ENCODE peak calls at places on chromosome 16, in nine cellular contexts. B is HCT116, A is stomach, T is prostate gland, O is cardiac muscle cell, J is dorsolateral prefrontal cortex, S is colonic mucosa, G is uterus, Z is fibroblast of pulmonary artery. V is an unnamed sample.

GRCh38 chr16:12141556-12141955 is 165.0 kb downstream of the SNX29 start:
- DNase-seq in B (no peak), S (no peak), T (no peak), O (no peak), G (no peak), J (no peak), Z (no peak), A (no peak), V (no peak)

GRCh38 chr16:67542464-67542863 is 13.8 kb downstream of the RIPOR1 start:
- DNase-seq in A (peak), G (no peak), S (peak), B (peak), Z (peak), T (no peak), O (peak), J (no peak), V (no peak)

GRCh38 chr16:1812732-1813163 is 13.9 kb downstream of the HAGH start:
- DNase-seq in B (peak), Z (peak), A (peak), T (peak), O (peak), J (peak), G (peak), S (peak), V (no peak)

GRCh38 chr16:28309811-28310311 is 17.5 kb downstream of the SBK1 start:
- DNase-seq in J (no peak), A (no peak), B (no peak), Z (no peak), G (no peak), T (no peak), O (no peak), S (no peak), V (no peak)

GRCh38 chr16:88691924-88692560 is 5.7 kb upstream of the SNAI3 start:
- DNase-seq in J (peak), G (no peak), T (no peak), A (no peak), B (no peak), S (no peak), O (no peak), Z (no peak), V (no peak)

GRCh38 chr16:23941963-23942564 is 106.3 kb downstream of the PRKCB start:
- DNase-seq in Z (no peak), O (no peak), G (no peak), J (no peak), T (no peak), A (no peak), B (no peak), S (no peak), V (no peak)

GRCh38 chr16:89506791-89507191 is 1.4 kb upstream of the SPG7 start:
- DNase-seq in T (no peak), G (no peak), B (no peak), O (peak), S (no peak), A (no peak), J (no peak), Z (no peak), V (no peak)

GRCh38 chr16:15653227-15653626 is 3.2 kb downstream of the NDE1 start:
- DNase-seq in S (no peak), B (no peak), A (no peak), G (no peak), O (peak), Z (peak), T (peak), J (no peak), V (no peak)

GRCh38 chr16:11250091-11250785 is 5.8 kb downstream of the SOCS1 start:
- DNase-seq in Z (peak), S (no peak), G (no peak), T (no peak), J (no peak), A (no peak), O (no peak), B (no peak), V (no peak)

GRCh38 chr16:85381738-85382592 is 231.2 kb upstream of the GSE1 start:
- DNase-seq in J (no peak), B (no peak), O (peak), T (no peak), A (no peak), Z (no peak), G (no peak), S (no peak), V (no peak)

GRCh38 chr16:4625617-4626159 is 1.1 kb downstream of the MGRN1 start:
- DNase-seq in G (no peak), O (no peak), A (no peak), J (no peak), T (no peak), B (no peak), S (no peak), Z (no peak), V (no peak)

GRCh38 chr16:77794586-77794985 is 6.2 kb downstream of the VAT1L start:
- DNase-seq in B (no peak), O (peak), S (no peak), A (no peak), G (no peak), J (no peak), Z (peak), T (no peak), V (no peak)

GRCh38 chr16:49563666-49564065 is 190.1 kb downstream of the C16orf78 start:
- DNase-seq in J (no peak), A (no peak), Z (no peak), T (no peak), S (no peak), G (no peak), O (peak), B (no peak), V (no peak)

GRCh38 chr16:77868052-77868451 is 79.7 kb downstream of the VAT1L start:
- DNase-seq in G (no peak), S (no peak), T (no peak), B (no peak), J (no peak), O (no peak), Z (no peak), A (no peak), V (no peak)

GRCh38 chr16:74720579-74720978 is 19.9 kb upstream of the MLKL start:
- DNase-seq in B (no peak), S (no peak), J (no peak), Z (no peak), G (no peak), O (no peak), A (no peak), T (no peak), V (no peak)

GRCh38 chr16:1167276-1168107 is 14.6 kb downstream of the CACNA1H start:
- DNase-seq in G (no peak), T (no peak), O (no peak), J (peak), Z (no peak), B (no peak), A (no peak), S (no peak), V (no peak)

GRCh38 chr16:65908568-65908967 is 457.9 kb upstream of the CDH5 start:
- DNase-seq in G (no peak), O (no peak), A (no peak), J (peak), T (no peak), B (no peak), S (no peak), Z (no peak), V (no peak)

GRCh38 chr16:726438-727290 is at the start of the genes CCDC78 and HAGHL:
- DNase-seq in J (peak), Z (peak), A (peak), S (peak), O (peak), T (peak), G (no peak), B (no peak), V (no peak)

GRCh38 chr16:73019456-73020362 is 28.2 kb downstream of the ZFHX3 start:
- DNase-seq in G (no peak), T (no peak), O (peak), Z (peak), S (no peak), A (no peak), B (peak), J (no peak), V (no peak)

GRCh38 chr16:51151435-51151950 is 423 bp upstream of the SALL1 start:
- DNase-seq in J (peak), S (peak), B (no peak), T (no peak), A (peak), Z (peak), G (peak), O (peak), V (no peak)

GRCh38 chr16:67238806-67239470 is 8.3 kb downstream of the FHOD1 start:
- DNase-seq in O (no peak), S (no peak), B (no peak), A (no peak), J (no peak), Z (no peak), T (no peak), G (no peak), V (no peak)

GRCh38 chr16:68762996-68763756 is 26.1 kb downstream of the CDH1 start:
- DNase-seq in J (peak), G (no peak), B (no peak), O (peak), S (no peak), T (peak), A (no peak), Z (peak), V (no peak)

GRCh38 chr16:49027420-49027819 is 254.2 kb downstream of the CBLN1 start:
- DNase-seq in Z (no peak), T (no peak), B (no peak), S (no peak), G (no peak), J (no peak), A (no peak), O (no peak), V (no peak)

GRCh38 chr16:49664221-49665215 is 191.4 kb downstream of the ZNF423 start:
- DNase-seq in A (no peak), T (no peak), B (no peak), J (no peak), G (peak), S (peak), Z (no peak), O (peak), V (no peak)

GRCh38 chr16:24036614-24037013 is 200.8 kb downstream of the PRKCB start:
- DNase-seq in B (peak), A (peak), T (peak), S (peak), J (peak), G (no peak), O (peak), Z (peak), V (no peak)

GRCh38 chr16:28596840-28597691 is at the start of gene SULT1A2:
- DNase-seq in A (peak), G (no peak), S (peak), Z (peak), J (no peak), O (peak), B (peak), T (no peak), V (no peak)

GRCh38 chr16:1871974-1872635 is at the start of gene MEIOB:
- DNase-seq in O (peak), A (no peak), B (no peak), J (no peak), Z (no peak), T (no peak), S (peak), G (no peak), V (no peak)

GRCh38 chr16:77789085-77789611 is 784 bp downstream of the VAT1L start:
- DNase-seq in S (no peak), J (no peak), T (no peak), Z (no peak), B (no peak), G (no peak), O (no peak), A (no peak), V (no peak)

DNA sequence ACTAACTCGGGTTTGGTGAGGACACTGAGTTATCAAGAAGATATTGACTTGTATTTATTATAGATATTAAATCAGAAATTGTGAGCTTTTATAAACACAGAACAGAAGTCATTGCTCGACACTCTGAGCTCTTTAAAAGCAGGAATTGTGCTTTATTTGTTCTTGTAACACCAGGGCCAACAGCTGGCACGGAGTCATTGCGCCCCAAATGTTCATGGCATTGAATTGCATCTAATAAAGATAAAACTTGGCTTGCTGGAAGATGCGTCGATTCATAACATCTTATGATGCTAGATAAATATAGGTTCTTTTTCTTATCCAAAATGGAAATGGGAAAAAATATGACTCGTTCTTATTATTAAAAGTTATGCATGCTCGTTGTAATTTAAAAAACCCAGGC is 11.8 kb upstream of the MLYCD start:
- DNase-seq in T (no peak), Z (peak), A (peak), B (peak), J (peak), O (peak), G (no peak), S (no peak), V (no peak)
- TF ChIP-seq CTCF in T (no peak), Z (peak), A (no peak), B (peak), J (peak), O (peak), G (no peak), S (no peak), V (peak)

DNA sequence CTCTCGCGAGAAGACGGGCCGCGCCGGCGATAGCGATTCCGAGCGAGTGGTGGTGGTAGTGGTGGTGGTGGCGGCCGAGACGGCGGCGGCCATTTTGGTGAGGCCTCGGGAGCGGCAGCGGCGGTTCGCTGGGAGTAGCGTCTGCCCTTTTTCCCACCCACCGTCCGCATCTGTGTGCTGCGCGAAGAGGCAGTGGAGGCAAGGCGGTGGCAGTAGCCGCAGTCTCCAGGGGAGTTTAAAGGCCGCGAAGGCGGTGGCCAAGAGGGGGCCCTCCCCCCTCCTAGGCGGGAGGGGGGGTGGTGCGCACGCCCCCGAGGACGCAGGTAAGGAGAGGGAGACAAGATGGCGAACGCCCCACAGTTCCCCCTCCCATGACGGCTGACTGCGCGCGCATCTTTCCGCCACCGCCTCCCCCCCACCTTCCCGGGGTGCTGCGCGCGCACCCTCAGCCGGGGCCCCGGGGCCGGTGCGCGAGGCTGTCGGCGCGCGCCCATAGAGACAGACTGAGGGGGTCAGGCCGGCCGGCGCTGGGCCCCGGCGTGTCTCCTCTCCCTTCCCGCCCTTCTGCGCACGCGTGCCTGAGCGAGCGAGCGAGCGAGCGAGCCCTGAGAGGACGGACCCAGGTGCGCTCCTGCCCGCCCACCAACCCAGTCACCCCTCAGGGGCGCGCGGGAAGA is 694 bp upstream of the SRCAP start:
- DNase-seq in A (peak), J (peak), O (peak), T (peak), Z (peak), S (peak), G (peak), B (peak), V (peak)
- H3K4me3 ChIP-seq in A (peak), J (peak), O (peak), T (peak), Z (peak), S (peak), G (peak), B (peak), V (peak)

GRCh38 chr16:22677024-22677830 is 136.7 kb upstream of the HS3ST2 start:
- DNase-seq in T (no peak), J (no peak), Z (no peak), G (no peak), S (no peak), B (no peak), A (no peak), O (no peak), V (no peak)

GRCh38 chr16:22674832-22675191 is 139.2 kb upstream of the HS3ST2 start:
- DNase-seq in G (no peak), B (no peak), A (no peak), S (no peak), J (no peak), T (no peak), Z (no peak), O (no peak), V (no peak)

GRCh38 chr16:22673463-22673862 is 140.5 kb upstream of the HS3ST2 start:
- DNase-seq in B (no peak), A (no peak), Z (no peak), S (no peak), J (no peak), G (no peak), O (no peak), T (no peak), V (no peak)

GRCh38 chr16:22678311-22678710 is 135.7 kb upstream of the HS3ST2 start:
- DNase-seq in O (no peak), G (no peak), Z (no peak), T (no peak), B (no peak), A (no peak), S (no peak), J (no peak), V (no peak)

DNA sequence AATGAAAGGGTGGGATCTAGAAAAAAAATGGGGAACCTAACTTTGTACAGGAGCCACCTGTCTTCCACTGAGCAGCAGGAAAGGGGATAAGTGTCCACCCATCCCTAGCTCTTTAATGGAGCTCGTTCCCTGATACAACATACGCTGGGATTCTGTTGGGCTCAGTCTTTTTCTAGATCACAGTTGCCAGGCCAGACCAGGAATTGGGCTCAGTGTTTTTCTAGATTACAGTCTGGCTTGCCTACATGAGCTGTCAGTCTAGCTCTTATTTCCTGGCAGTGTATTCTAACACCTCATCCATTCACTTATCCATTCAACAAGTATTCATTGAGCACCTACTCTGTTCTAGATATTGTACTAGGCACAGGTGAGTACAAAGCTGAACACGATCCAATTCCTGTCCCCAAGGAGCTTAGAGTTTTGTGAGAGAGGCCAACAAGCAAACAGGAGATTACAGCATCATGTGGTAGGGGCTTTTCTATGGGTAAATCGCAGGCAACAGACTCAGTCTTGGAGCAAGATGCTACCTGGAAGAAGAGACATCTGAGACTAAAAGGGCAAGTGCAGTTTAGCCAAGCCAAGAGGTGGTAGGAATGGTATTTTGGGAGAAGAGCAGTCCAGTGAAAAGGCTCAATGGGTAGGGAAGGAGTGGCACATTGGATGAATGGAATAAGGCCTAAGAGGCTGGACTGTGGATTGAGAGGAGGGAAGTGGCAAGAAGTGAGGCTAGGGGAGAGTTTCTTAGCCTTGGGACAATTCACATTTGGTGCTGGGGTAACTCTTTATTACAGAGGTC is 138.0 kb upstream of the HS3ST2 start:
- DNase-seq in O (no peak), G (no peak), J (no peak), T (no peak), Z (no peak), A (no peak), B (no peak), S (no peak), V (no peak)
- TF ChIP-seq CTCF in O (no peak), G (no peak), J (no peak), T (no peak), Z (no peak), A (no peak), B (no peak), S (no peak), V (no peak)

GRCh38 chr16:80717611-80718010 is 86.8 kb downstream of the CDYL2 start:
- DNase-seq in Z (no peak), A (no peak), O (no peak), T (no peak), G (no peak), J (no peak), B (no peak), S (no peak), V (no peak)

GRCh38 chr16:80720759-80721470 is 83.5 kb downstream of the CDYL2 start:
- DNase-seq in A (no peak), Z (no peak), B (no peak), O (no peak), G (no peak), S (no peak), T (no peak), J (no peak), V (no peak)

GRCh38 chr16:80716564-80717139 is 87.7 kb downstream of the CDYL2 start:
- DNase-seq in S (no peak), A (no peak), G (no peak), Z (no peak), B (no peak), O (no peak), T (no peak), J (no peak), V (no peak)

GRCh38 chr16:80718480-80719220 is 85.7 kb downstream of the CDYL2 start:
- DNase-seq in T (peak), B (no peak), G (no peak), Z (peak), S (no peak), A (peak), O (peak), J (no peak), V (no peak)

GRCh38 chr16:80719573-80719972 is 84.8 kb downstream of the CDYL2 start:
- DNase-seq in O (no peak), T (no peak), J (no peak), S (no peak), B (no peak), G (no peak), A (no peak), Z (no peak), V (no peak)
- H3K4me3 ChIP-seq in O (no peak), T (no peak), J (no peak), S (no peak), B (no peak), G (no peak), A (no peak), Z (no peak), V (no peak)

GRCh38 chr16:84186685-84187437 is at the start of gene TAF1C:
- DNase-seq in Z (peak), A (peak), J (peak), T (peak), G (peak), S (peak), O (peak), B (peak), V (peak)
- TF ChIP-seq CTCF in Z (peak), A (peak), J (peak), T (peak), G (peak), S (peak), O (peak), B (peak), V (peak)

GRCh38 chr16:79296491-79296890 is 304.0 kb downstream of the MAF start:
- DNase-seq in Z (no peak), T (no peak), A (no peak), S (no peak), B (no peak), G (no peak), O (no peak), J (no peak), V (no peak)

GRCh38 chr16:79299154-79299799 is 301.3 kb downstream of the MAF start:
- DNase-seq in A (no peak), O (no peak), T (no peak), S (no peak), J (no peak), B (no peak), Z (no peak), G (no peak), V (no peak)

GRCh38 chr16:79297297-79297696 is 303.2 kb downstream of the MAF start:
- DNase-seq in S (no peak), A (no peak), Z (no peak), T (no peak), G (no peak), B (no peak), O (no peak), J (no peak), V (no peak)

GRCh38 chr16:79298476-79299153 is 301.9 kb downstream of the MAF start:
- DNase-seq in J (no peak), Z (no peak), T (no peak), O (no peak), G (no peak), A (no peak), S (no peak), B (no peak), V (no peak)

DNA sequence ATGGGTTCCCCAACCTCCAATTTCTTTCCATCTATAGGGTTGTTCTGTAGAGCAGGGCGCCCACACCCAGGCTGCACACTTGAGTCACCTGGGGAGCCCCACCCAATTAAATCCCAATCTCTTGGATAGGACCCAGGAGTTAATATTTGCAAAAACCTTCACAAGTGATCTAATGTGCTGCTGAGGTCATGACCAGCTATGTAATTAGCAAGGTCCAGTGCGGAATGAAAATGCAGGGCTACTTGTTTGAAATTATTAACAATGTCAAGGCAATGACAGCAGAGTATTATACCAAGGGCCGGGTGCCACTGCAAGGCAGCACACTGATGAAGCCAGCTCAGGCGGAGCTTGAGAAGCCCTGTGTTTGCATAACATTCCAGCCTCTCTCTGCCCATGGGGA is 302.7 kb downstream of the MAF start:
- DNase-seq in O (no peak), G (no peak), A (no peak), B (no peak), T (no peak), Z (no peak), S (no peak), J (no peak), V (no peak)
- H3K4me3 ChIP-seq in O (no peak), G (no peak), A (no peak), B (no peak), T (no peak), Z (no peak), S (no peak), J (no peak), V (no peak)

V was measured in GM12864.